ENCODE peak calls at places on chromosomes 11 and 22, in nine cellular contexts. X, F, C, N, W, L, V, G and M are unnamed samples.

GRCh38 chr22:21652010-21652546 is 10.0 kb downstream of the SDF2L1 start:
- DNase-seq in X (peak; percentile 79), F (peak; percentile 91), C (peak; percentile 65), N (peak; percentile 75), W (peak; percentile 75), L (peak; percentile 72), V (peak; percentile 91), G (peak; percentile 91), M (no peak)

GRCh38 chr11:45725776-45726606 is 60.6 kb upstream of the CHST1 start:
- DNase-seq in X (no peak), F (no peak), C (no peak), N (no peak), W (no peak), L (no peak), V (no peak), G (no peak), M (no peak)

GRCh38 chr22:48581821-48582469 is 1245.7 kb downstream of the BRD1 start:
- DNase-seq in X (no peak), F (peak; percentile 38), C (no peak), N (no peak), W (no peak), L (peak; percentile 25), V (no peak), G (no peak), M (no peak)

GRCh38 chr22:48979482-48979881 is 848.2 kb downstream of the BRD1 start:
- DNase-seq in X (no peak), F (no peak), C (no peak), N (no peak), W (no peak), L (peak; percentile 21), V (no peak), G (no peak), M (no peak)

GRCh38 chr11:94948070-94948617 is 25.2 kb downstream of the CWC15 start:
- DNase-seq in X (no peak), F (no peak), C (no peak), N (no peak), W (no peak), L (no peak), V (no peak), G (no peak), M (no peak)

GRCh38 chr11:1967641-1968225 is 20.6 kb downstream of the MRPL23 start:
- DNase-seq in X (no peak), F (no peak), C (no peak), N (no peak), W (no peak), L (no peak), V (no peak), G (no peak), M (no peak)

GRCh38 chr11:97389270-97389669 is 999.5 kb downstream of the JRKL start:
- DNase-seq in X (no peak), F (no peak), C (no peak), N (no peak), W (no peak), L (no peak), V (no peak), G (no peak), M (no peak)

GRCh38 chr11:71372693-71373657 is 75.2 kb downstream of the DHCR7 start:
- DNase-seq in X (no peak), F (no peak), C (no peak), N (no peak), W (no peak), L (peak; percentile 46), V (no peak), G (no peak), M (no peak)

GRCh38 chr11:44600739-44601416 is 35.4 kb downstream of the CD82 start:
- DNase-seq in X (no peak), F (no peak), C (no peak), N (no peak), W (no peak), L (no peak), V (no peak), G (no peak), M (no peak)

GRCh38 chr11:96277696-96278038 is 65.3 kb downstream of the MAML2 start:
- DNase-seq in X (no peak), F (no peak), C (no peak), N (no peak), W (no peak), L (no peak), V (no peak), G (no peak), M (no peak)

GRCh38 chr22:38704568-38705234 is 1.0 kb upstream of the GTPBP1 start:
- DNase-seq in X (no peak), F (no peak), C (no peak), N (no peak), W (no peak), L (no peak), V (no peak), G (no peak), M (no peak)
- H3K27ac ChIP-seq in X (peak overlapping the region; percentile 65), F (peak overlapping the region; percentile 64), C (peak overlapping the region; percentile 70), N (peak overlapping the region; percentile 71), W (peak overlapping the region; percentile 55), L (peak overlapping the region; percentile 44), V (peak overlapping the region; percentile 75), G (peak overlapping the region; percentile 96), M (no peak overlapping the region)

DNA sequence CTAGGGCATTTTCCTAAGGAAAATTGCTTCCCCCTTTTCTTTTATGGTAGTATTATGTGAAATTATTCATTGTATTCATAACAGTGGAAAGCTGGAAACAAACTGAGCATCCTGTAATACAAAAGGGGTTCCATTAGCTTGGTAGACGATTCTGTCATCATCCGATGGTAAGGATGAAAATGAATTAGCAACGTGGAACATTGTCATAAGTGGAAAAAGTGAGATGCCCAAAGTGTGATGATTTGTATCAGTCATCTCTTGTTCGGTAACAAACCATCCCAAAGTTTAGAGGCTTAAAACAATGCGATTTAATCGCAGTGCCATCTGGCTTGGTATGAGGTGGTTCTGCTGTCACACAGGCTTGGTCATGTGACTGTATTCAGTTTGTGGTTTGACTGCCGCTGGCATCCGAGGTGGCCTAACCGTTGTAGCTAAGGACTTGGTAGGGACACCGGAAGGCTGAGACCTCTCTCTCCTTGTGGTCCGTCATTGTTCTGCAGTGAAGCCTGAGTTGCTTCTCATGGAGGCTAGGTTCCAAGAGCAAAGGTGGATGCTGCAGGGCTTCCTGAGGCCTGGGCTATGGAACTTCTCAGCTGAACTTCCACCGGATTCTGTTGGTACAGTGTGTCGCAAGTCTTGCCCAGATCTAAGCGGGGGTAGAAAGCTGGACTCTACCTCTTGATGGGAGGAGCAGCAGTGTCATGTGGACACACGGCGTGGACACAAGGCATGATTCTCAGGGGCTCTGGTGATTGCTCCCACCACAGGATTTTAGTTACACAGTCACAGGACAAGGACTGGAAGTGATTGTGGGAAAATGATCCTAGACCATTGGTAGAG is 36.2 kb downstream of the BCR start:
- DNase-seq in X (peak; percentile 58), F (peak; percentile 48), C (peak; percentile 27), N (peak; percentile 52), W (peak; percentile 33), L (no peak), V (no peak), G (no peak), M (no peak)
- H3K4me1 ChIP-seq in X (peaks cover 81% of the 10 kb centered on the region), F (peaks cover 86% of the 10 kb centered on the region), C (peaks cover 68% of the 10 kb centered on the region), N (peaks cover 93% of the 10 kb centered on the region), W (peaks cover 69% of the 10 kb centered on the region), L (peaks cover 15% of the 10 kb centered on the region), V (peaks cover 59% of the 10 kb centered on the region), G (peaks cover 90% of the 10 kb centered on the region), M (peaks cover 19% of the 10 kb centered on the region)

GRCh38 chr11:130674686-130675085 is 226.2 kb downstream of the ADAMTS15 start:
- DNase-seq in X (no peak), F (no peak), C (no peak), N (no peak), W (no peak), L (no peak), V (no peak), G (no peak), M (no peak)

GRCh38 chr11:130675456-130675855 is 227.0 kb downstream of the ADAMTS15 start:
- DNase-seq in X (no peak), F (no peak), C (no peak), N (no peak), W (no peak), L (no peak), V (no peak), G (no peak), M (no peak)

GRCh38 chr11:130671801-130672700 is 223.6 kb downstream of the ADAMTS15 start:
- DNase-seq in X (no peak), F (no peak), C (no peak), N (no peak), W (no peak), L (peak; percentile 13), V (no peak), G (peak; percentile 49), M (no peak)

GRCh38 chr11:130673698-130674097 is 225.3 kb downstream of the ADAMTS15 start:
- DNase-seq in X (no peak), F (no peak), C (no peak), N (no peak), W (no peak), L (no peak), V (no peak), G (no peak), M (no peak)

DNA sequence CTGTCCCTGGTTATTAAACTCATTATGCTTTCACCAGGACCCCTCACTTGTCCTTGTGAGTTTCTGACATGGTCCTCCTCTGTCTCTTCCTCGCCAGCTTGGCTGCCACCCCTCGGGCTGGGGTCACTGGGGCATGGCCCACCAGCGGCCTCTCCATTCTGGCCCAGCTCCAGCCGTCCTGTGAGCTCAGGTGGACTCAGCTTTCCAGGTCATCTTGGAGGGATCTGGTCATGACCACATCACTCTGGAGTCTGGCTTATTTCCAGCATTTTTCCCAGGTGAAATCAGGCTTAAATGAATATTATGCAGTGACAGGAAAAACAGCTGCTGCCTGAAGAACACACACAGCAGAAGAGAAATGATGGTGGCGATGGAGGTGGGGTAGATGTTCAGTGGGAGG is 224.5 kb downstream of the ADAMTS15 start:
- DNase-seq in X (no peak), F (no peak), C (no peak), N (no peak), W (no peak), L (no peak), V (no peak), G (no peak), M (no peak)
- H3K27ac ChIP-seq in X (no peak overlapping the region), F (no peak overlapping the region), C (no peak overlapping the region), N (no peak overlapping the region), W (no peak overlapping the region), L (no peak overlapping the region), V (no peak overlapping the region), G (no peak overlapping the region), M (no peak overlapping the region)

GRCh38 chr11:116981216-116981887 is 116.9 kb downstream of the SIK3 start:
- DNase-seq in X (no peak), F (no peak), C (no peak), N (no peak), W (no peak), L (no peak), V (no peak), G (no peak), M (no peak)

GRCh38 chr11:116984589-116984988 is 113.6 kb downstream of the SIK3 start:
- DNase-seq in X (no peak), F (no peak), C (no peak), N (no peak), W (no peak), L (no peak), V (no peak), G (no peak), M (no peak)

GRCh38 chr11:116980136-116980793 is 118.0 kb downstream of the SIK3 start:
- DNase-seq in X (no peak), F (no peak), C (peak; percentile 30), N (peak; percentile 10), W (no peak), L (no peak), V (no peak), G (no peak), M (no peak)

GRCh38 chr11:116986521-116987105 is 111.6 kb downstream of the SIK3 start:
- DNase-seq in X (no peak), F (no peak), C (no peak), N (peak; percentile 20), W (no peak), L (no peak), V (peak; percentile 45), G (no peak), M (no peak)

GRCh38 chr11:116984186-116984585 is 114.0 kb downstream of the SIK3 start:
- DNase-seq in X (no peak), F (no peak), C (no peak), N (no peak), W (no peak), L (no peak), V (no peak), G (no peak), M (no peak)
- H3K4me1 ChIP-seq in X (peaks cover 41% of the 10 kb centered on the region), F (peaks cover 61% of the 10 kb centered on the region), C (peaks cover 18% of the 10 kb centered on the region), N (peaks cover 38% of the 10 kb centered on the region), W (peaks cover 42% of the 10 kb centered on the region), L (peaks cover 41% of the 10 kb centered on the region), V (peaks cover 3% of the 10 kb centered on the region), G (peaks cover 75% of the 10 kb centered on the region), M (peaks cover 1% of the 10 kb centered on the region)